ENCODE peak calls at places on chromosomes 7 and 10, in four cellular contexts. U is IMR-90; G is effector CD4-positive, alpha-beta T cell; Q is OCI-M1. V is an unnamed sample.

GRCh38 chr7:29764227-29764626 is 42.1 kb upstream of the WIPF3 start:
- DNase-seq in U (no peak), G (no peak), Q (peak; percentile 28), V (no peak)

GRCh38 chr10:50362547-50363125 is 111.3 kb upstream of the ASAH2 start:
- DNase-seq in U (peak; percentile 14), G (no peak), Q (peak; percentile 83), V (no peak)

GRCh38 chr7:68246189-68246633 is 1249.6 kb downstream of the TYW1 start:
- DNase-seq in U (no peak), G (no peak), Q (no peak), V (no peak)

GRCh38 chr7:43591551-43592180 is 8.8 kb downstream of the STK17A start:
- DNase-seq in U (peak; percentile 29), G (no peak), Q (no peak), V (no peak)

GRCh38 chr7:68476966-68477365 is 1121.3 kb upstream of the AUTS2 start:
- DNase-seq in U (no peak), G (no peak), Q (no peak), V (no peak)

GRCh38 chr7:104160375-104160774 is 47.4 kb downstream of the ORC5 start:
- DNase-seq in U (peak; percentile 42), G (no peak), Q (peak; percentile 83), V (no peak)

GRCh38 chr7:24972991-24973390 is 7.0 kb downstream of the OSBPL3 start:
- DNase-seq in U (peak; percentile 87), G (no peak), Q (no peak), V (no peak)

GRCh38 chr10:5434017-5434753 is 21.8 kb downstream of the NET1 start:
- DNase-seq in U (peak; percentile 81), G (no peak), Q (peak; percentile 81), V (no peak)